ENCODE peak calls at places on chromosomes 4 and X, in six cellular contexts. G is HCT116, W is H1, A is HepG2, Z is GM12878, C is K562. X is an unnamed sample.

GRCh38 chr4:27414867-27415266 is 554.2 kb downstream of the STIM2 start:
- DNase-seq in G (no peak), W (no peak), A (no peak), Z (no peak), C (no peak), X (no peak)

GRCh38 chr4:18684932-18685331 is 663.4 kb upstream of the LCORL start:
- DNase-seq in G (no peak), W (no peak), A (no peak), Z (no peak), C (no peak), X (no peak)

GRCh38 chr4:109315341-109315740 is 12.9 kb upstream of the COL25A1 start:
- DNase-seq in G (no peak), W (no peak), A (no peak), Z (no peak), C (no peak), X (no peak)

GRCh38 chr4:144594471-144594986 is 51.4 kb upstream of the HHIP start:
- DNase-seq in G (no peak), W (no peak), A (no peak), Z (no peak), C (no peak), X (no peak)

GRCh38 chr4:25090516-25090915 is 59.8 kb upstream of the LGI2 start:
- DNase-seq in G (no peak), W (no peak), A (no peak), Z (no peak), C (no peak), X (no peak)

GRCh38 chrX:74420194-74421035 is 878 bp upstream of the SLC16A2 start:
- DNase-seq in G (no peak), W (peak; percentile 68), A (no peak), Z (no peak), C (no peak), X (no peak)

GRCh38 chrX:20620301-20620700 is 353.6 kb upstream of the RPS6KA3 start:
- DNase-seq in G (peak; percentile 13), W (no peak), A (no peak), Z (no peak), C (no peak), X (no peak)

GRCh38 chr4:21752616-21753015 is 196.0 kb downstream of the KCNIP4 start:
- DNase-seq in G (no peak), W (no peak), A (no peak), Z (no peak), C (no peak), X (no peak)

GRCh38 chrX:150465856-150466775 is 102.3 kb upstream of the MTM1 start:
- DNase-seq in G (no peak), W (no peak), A (no peak), Z (no peak), C (no peak), X (no peak)

GRCh38 chrX:21382715-21383114 is 8.5 kb downstream of the CNKSR2 start:
- DNase-seq in G (peak; percentile 0), W (no peak), A (no peak), Z (no peak), C (no peak), X (no peak)

GRCh38 chrX:20263474-20263873 is 3.2 kb downstream of the RPS6KA3 start:
- DNase-seq in G (no peak), W (no peak), A (no peak), Z (no peak), C (no peak), X (no peak)

GRCh38 chrX:41781500-41781899 is 57.5 kb downstream of the GPR82 start:
- DNase-seq in G (peak; percentile 31), W (no peak), A (peak; percentile 36), Z (no peak), C (peak; percentile 34), X (peak; percentile 44)

GRCh38 chr4:84932462-84932861 is 34.0 kb downstream of the WDFY3 start:
- DNase-seq in G (no peak), W (no peak), A (no peak), Z (no peak), C (no peak), X (no peak)

GRCh38 chr4:15963568-15963967 is 593 bp upstream of the FGFBP2 start:
- DNase-seq in G (no peak), W (no peak), A (no peak), Z (no peak), C (no peak), X (no peak)

GRCh38 chr4:153222162-153222789 is 18.0 kb downstream of the TRIM2 start:
- DNase-seq in G (no peak), W (peak; percentile 65), A (no peak), Z (no peak), C (no peak), X (no peak)

GRCh38 chr4:138279286-138279685 is 37.1 kb upstream of the SLC7A11 start:
- DNase-seq in G (no peak), W (no peak), A (no peak), Z (no peak), C (no peak), X (no peak)

GRCh38 chr4:67035501-67035900 is 509.8 kb downstream of the CENPC start:
- DNase-seq in G (no peak), W (no peak), A (peak; percentile 20), Z (no peak), C (no peak), X (no peak)

GRCh38 chr4:17722361-17722710 is 59.1 kb downstream of the FAM184B start:
- DNase-seq in G (no peak), W (peak; percentile 46), A (no peak), Z (no peak), C (no peak), X (no peak)

GRCh38 chrX:41984628-41985027 is 61.3 kb upstream of the CASK start:
- DNase-seq in G (peak; percentile 41), W (no peak), A (no peak), Z (no peak), C (no peak), X (no peak)

GRCh38 chrX:134158821-134159512 is 78.0 kb upstream of the CCDC160 start:
- DNase-seq in G (no peak), W (no peak), A (no peak), Z (no peak), C (no peak), X (no peak)

GRCh38 chrX:98405376-98405775 is 1521.7 kb downstream of the RPA4 start:
- DNase-seq in G (no peak), W (no peak), A (no peak), Z (no peak), C (no peak), X (no peak)

GRCh38 chr4:10364194-10364593 is 93.0 kb downstream of the ZNF518B start:
- DNase-seq in G (no peak), W (no peak), A (no peak), Z (no peak), C (no peak), X (no peak)

GRCh38 chr4:10371869-10372471 is 85.3 kb downstream of the ZNF518B start:
- DNase-seq in G (no peak), W (peak; percentile 47), A (no peak), Z (no peak), C (peak; percentile 63), X (peak; percentile 65)

GRCh38 chr4:10371121-10371520 is 86.1 kb downstream of the ZNF518B start:
- DNase-seq in G (no peak), W (no peak), A (no peak), Z (no peak), C (no peak), X (no peak)

GRCh38 chr4:10366628-10367027 is 90.6 kb downstream of the ZNF518B start:
- DNase-seq in G (no peak), W (no peak), A (no peak), Z (no peak), C (no peak), X (no peak)

GRCh38 chr4:10369517-10369916 is 87.7 kb downstream of the ZNF518B start:
- DNase-seq in G (no peak), W (no peak), A (no peak), Z (no peak), C (no peak), X (no peak)
- TF ChIP-seq ZNF274 in G (no peak), W (no peak), A (no peak), Z (no peak), C (no peak), X (no peak)

DNA sequence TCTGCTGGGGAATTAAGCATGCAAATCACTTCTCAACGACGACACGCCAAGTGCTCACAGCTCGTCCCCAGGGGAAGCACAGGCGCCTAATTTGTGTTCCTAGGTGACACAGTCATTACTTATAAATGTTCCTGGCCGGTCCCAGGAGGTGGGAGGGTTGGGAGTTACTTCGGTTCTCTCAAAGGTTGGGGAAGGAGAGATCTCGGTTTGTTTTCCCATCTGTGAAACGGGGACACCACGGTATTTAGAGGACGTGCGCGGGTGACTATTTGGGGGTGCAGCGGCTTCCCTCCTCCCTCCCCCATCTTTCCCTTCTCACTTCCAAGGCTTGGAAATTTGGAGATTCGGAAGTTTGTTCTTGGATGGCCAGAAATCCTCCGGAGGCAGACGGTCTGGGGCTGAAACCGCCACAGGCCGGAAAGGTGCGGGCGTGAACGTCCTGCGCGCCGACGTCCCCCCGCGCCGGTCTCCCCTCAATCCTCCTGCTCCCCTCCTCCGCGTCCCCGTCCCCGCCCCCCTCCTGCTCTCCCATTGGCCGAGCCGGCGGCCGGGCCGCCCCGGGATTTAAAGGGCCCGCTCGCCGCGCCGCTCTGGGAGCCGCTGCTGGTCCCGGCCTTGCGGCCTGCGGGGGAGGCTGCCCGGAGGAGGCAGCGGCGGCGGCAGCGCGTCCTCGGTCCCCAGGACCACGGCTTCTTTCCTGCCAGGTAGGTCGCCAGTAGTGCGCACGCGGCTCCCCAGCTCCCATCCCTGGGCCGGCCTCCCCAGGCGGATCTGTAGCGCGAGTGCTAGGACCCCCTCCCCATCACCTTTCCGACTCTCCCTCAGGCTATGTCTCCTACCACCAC is at the start of gene PORCN:
- DNase-seq in G (no peak), W (peak; percentile 79), A (peak; percentile 35), Z (peak; percentile 33), C (peak; percentile 95), X (peak; percentile 64)
- TF ChIP-seq YY1 in G (no peak), W (no peak), A (no peak), Z (no peak), C (no peak), X (no peak)

DNA sequence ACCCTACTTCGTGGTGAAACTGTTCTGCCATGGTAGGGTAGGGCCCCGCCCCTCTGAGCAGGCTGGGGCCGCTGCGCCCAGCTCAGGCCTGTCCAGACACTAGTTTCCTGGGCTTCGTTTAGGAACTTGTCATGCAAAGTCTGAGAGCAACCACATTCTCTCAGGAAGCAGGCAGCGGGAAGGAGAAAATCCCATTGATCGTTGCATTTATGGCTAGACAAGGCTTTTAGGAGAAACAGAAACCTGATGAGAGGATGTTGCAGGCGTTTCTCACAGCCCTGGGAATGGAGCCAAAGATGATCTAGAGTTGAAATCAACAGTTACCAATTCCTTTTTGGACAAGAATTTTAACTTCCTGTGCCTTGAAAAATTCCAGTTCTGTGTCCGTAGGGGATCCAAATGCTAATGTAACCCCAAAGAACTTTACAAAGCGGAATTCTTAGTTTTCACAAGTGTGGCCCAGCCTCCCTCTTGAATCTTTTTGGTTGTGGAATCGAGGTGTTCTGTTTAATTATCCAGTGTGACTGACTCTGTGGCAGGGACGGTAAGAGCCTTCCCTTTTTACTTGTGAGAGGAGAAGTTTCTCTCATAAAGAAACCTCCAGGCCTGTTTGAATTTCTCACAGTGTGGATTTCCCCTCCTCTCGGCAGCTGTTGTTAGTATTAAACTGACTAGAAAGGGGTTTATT is 4.5 kb upstream of the CXCL9 start:
- DNase-seq in G (no peak), W (peak; percentile 49), A (no peak), Z (peak; percentile 60), C (no peak), X (no peak)
- H3K9ac ChIP-seq in G (no peak overlapping the region), W (no peak overlapping the region), A (no peak overlapping the region), Z (peak overlapping the region; percentile 15), C (no peak overlapping the region), X (no peak overlapping the region)

DNA sequence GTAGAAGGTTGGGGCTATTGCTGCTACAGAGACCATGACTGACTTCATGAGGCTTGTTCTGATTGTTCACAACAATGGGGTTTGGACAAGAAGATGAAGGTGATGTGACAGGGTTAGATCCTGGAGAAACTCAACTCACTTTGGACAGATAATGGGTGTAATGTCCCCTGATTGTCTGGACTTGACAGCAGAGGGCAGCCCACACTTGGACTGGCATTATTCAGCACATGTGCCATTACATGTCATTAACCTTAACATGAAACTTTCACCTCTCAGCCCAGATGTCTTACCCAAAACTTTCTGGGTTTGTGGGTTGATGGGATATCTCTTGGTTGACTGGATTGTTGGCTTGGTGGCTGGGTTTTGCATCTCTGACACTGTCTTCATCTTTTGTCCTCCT is 101.5 kb downstream of the MXRA5 start:
- DNase-seq in G (no peak), W (no peak), A (no peak), Z (no peak), C (no peak), X (no peak)
- TF ChIP-seq ZNF274 in G (no peak), W (no peak), A (no peak), Z (no peak), C (no peak), X (no peak)